ENCODE peak calls at places on chromosomes 16 and 17, in eight cellular contexts. R, L, V, Z, O, I, Y and J are unnamed samples.

GRCh38 chr17:65560628-65561371 is 648 bp downstream of the AXIN2 start:
- DNase-seq in R (peak; percentile 76), L (peak; percentile 80), V (peak; percentile 44), Z (peak; percentile 84), O (peak; percentile 84), I (peak; percentile 57), Y (peak; percentile 51), J (peak; percentile 76)

GRCh38 chr17:80730739-80731138 is 186.1 kb downstream of the RPTOR start:
- DNase-seq in R (no peak), L (no peak), V (no peak), Z (no peak), O (peak; percentile 41), I (no peak), Y (no peak), J (peak; percentile 73)

GRCh38 chr17:44636562-44636961 is 19.7 kb upstream of the MEIOC start:
- DNase-seq in R (peak; percentile 11), L (peak; percentile 12), V (peak; percentile 45), Z (peak; percentile 56), O (no peak), I (no peak), Y (no peak), J (peak; percentile 39)

GRCh38 chr17:66000216-66000615 is 191.7 kb downstream of the CEP112 start:
- DNase-seq in R (no peak), L (no peak), V (no peak), Z (no peak), O (no peak), I (no peak), Y (no peak), J (no peak)

GRCh38 chr16:65634291-65634690 is 512.4 kb upstream of the CDH11 start:
- DNase-seq in R (no peak), L (no peak), V (peak; percentile 38), Z (no peak), O (no peak), I (no peak), Y (no peak), J (no peak)

GRCh38 chr17:79298801-79299200 is 224.2 kb downstream of the ENGASE start:
- DNase-seq in R (no peak), L (no peak), V (no peak), Z (no peak), O (no peak), I (no peak), Y (no peak), J (no peak)

GRCh38 chr16:11356573-11357331 is 11.5 kb downstream of the RMI2 start:
- DNase-seq in R (peak; percentile 56), L (peak; percentile 7), V (no peak), Z (peak; percentile 69), O (peak; percentile 20), I (peak; percentile 41), Y (no peak), J (peak; percentile 34)

GRCh38 chr17:78471635-78472034 is 93.2 kb downstream of the PGS1 start:
- DNase-seq in R (no peak), L (no peak), V (no peak), Z (no peak), O (no peak), I (no peak), Y (no peak), J (no peak)

GRCh38 chr16:1992475-1993292 is 2.9 kb downstream of the SYNGR3 start:
- DNase-seq in R (no peak), L (no peak), V (no peak), Z (no peak), O (no peak), I (no peak), Y (no peak), J (no peak)

GRCh38 chr16:64362193-64362592 is 759.7 kb downstream of the CDH11 start:
- DNase-seq in R (peak; percentile 48), L (no peak), V (peak; percentile 64), Z (no peak), O (no peak), I (no peak), Y (no peak), J (no peak)

GRCh38 chr17:80908206-80908605 is 83.4 kb upstream of the CHMP6 start:
- DNase-seq in R (no peak), L (no peak), V (no peak), Z (no peak), O (no peak), I (no peak), Y (no peak), J (no peak)

GRCh38 chr17:83199500-83200201 is 120.2 kb downstream of the METRNL start:
- DNase-seq in R (peak; percentile 75), L (no peak), V (no peak), Z (no peak), O (peak; percentile 16), I (no peak), Y (no peak), J (no peak)

GRCh38 chr17:39973496-39973895 is 7.1 kb upstream of the PSMD3 start:
- DNase-seq in R (no peak), L (no peak), V (peak; percentile 71), Z (no peak), O (no peak), I (no peak), Y (no peak), J (no peak)

GRCh38 chr16:9109255-9109654 is 17.8 kb downstream of the HAPSTR1 start:
- DNase-seq in R (no peak), L (no peak), V (no peak), Z (no peak), O (no peak), I (no peak), Y (no peak), J (no peak)

GRCh38 chr17:50052241-50052788 is 3.6 kb upstream of the ITGA3 start:
- DNase-seq in R (no peak), L (peak; percentile 72), V (no peak), Z (no peak), O (no peak), I (peak; percentile 16), Y (no peak), J (peak; percentile 78)

GRCh38 chr17:43547189-43547550 is 1.0 kb upstream of the ETV4 start:
- DNase-seq in R (no peak), L (no peak), V (no peak), Z (no peak), O (no peak), I (no peak), Y (no peak), J (no peak)

GRCh38 chr16:86044881-86045600 is 146.1 kb downstream of the IRF8 start:
- DNase-seq in R (no peak), L (no peak), V (no peak), Z (no peak), O (no peak), I (peak; percentile 76), Y (no peak), J (no peak)

GRCh38 chr17:75691371-75692290 is 24.5 kb downstream of the SAP30BP start:
- DNase-seq in R (no peak), L (no peak), V (peak; percentile 84), Z (no peak), O (no peak), I (no peak), Y (no peak), J (no peak)

GRCh38 chr16:87496101-87496801 is 3.4 kb upstream of the ZCCHC14 start:
- DNase-seq in R (no peak), L (no peak), V (no peak), Z (no peak), O (no peak), I (no peak), Y (no peak), J (no peak)

GRCh38 chr16:81513204-81514040 is 68.8 kb downstream of the CMIP start:
- DNase-seq in R (no peak), L (no peak), V (no peak), Z (peak; percentile 47), O (peak; percentile 32), I (no peak), Y (no peak), J (no peak)

GRCh38 chr16:49495596-49496355 is 122.2 kb downstream of the C16orf78 start:
- DNase-seq in R (no peak), L (no peak), V (no peak), Z (no peak), O (no peak), I (no peak), Y (no peak), J (no peak)